ENCODE peak calls at places on chromosomes 5 and 9, in seven cellular contexts. B is COR-L47; X is stimulated activated CD4-positive, alpha-beta T cell treated with anti-CD3 and anti-CD28 coated beads, Interleukin-4, amount 100 ng/mL, for 24 hours; W is mesendoderm; Z is ELF-1; C is hypothalamus; A is cardiac fibroblast. L is an unnamed sample.

GRCh38 chr9:38026021-38026809 is 42.8 kb downstream of the SHB start:
- DNase-seq in B (peak; percentile 17), X (no peak), W (peak; percentile 76), Z (peak; percentile 71), C (no peak), A (peak; percentile 90), L (peak; percentile 98)

GRCh38 chr9:137220317-137221094 is 1.5 kb downstream of the RNF208 start:
- DNase-seq in B (no peak), X (no peak), W (no peak), Z (no peak), C (no peak), A (no peak), L (no peak)

GRCh38 chr5:78504726-78505431 is 143.7 kb downstream of the LHFPL2 start:
- DNase-seq in B (peak; percentile 56), X (no peak), W (peak; percentile 61), Z (peak; percentile 94), C (peak; percentile 85), A (peak; percentile 100), L (peak; percentile 99)

GRCh38 chr5:170293273-170293672 is 4.3 kb downstream of the LCP2 start:
- DNase-seq in B (no peak), X (peak; percentile 39), W (no peak), Z (peak; percentile 33), C (no peak), A (no peak), L (no peak)

GRCh38 chr9:135282001-135282731 is 194.7 kb downstream of the OLFM1 start:
- DNase-seq in B (peak; percentile 74), X (no peak), W (no peak), Z (no peak), C (peak; percentile 60), A (peak; percentile 34), L (no peak)

GRCh38 chr9:124030969-124031451 is 19.4 kb downstream of the LHX2 start:
- DNase-seq in B (no peak), X (no peak), W (no peak), Z (no peak), C (no peak), A (peak; percentile 43), L (peak; percentile 45)

GRCh38 chr5:1471997-1472963 is 27.0 kb upstream of the SLC6A3 start:
- DNase-seq in B (no peak), X (no peak), W (no peak), Z (no peak), C (no peak), A (no peak), L (no peak)

GRCh38 chr9:8070779-8071444 is 271.3 kb upstream of the DMAC1 start:
- DNase-seq in B (no peak), X (no peak), W (peak; percentile 28), Z (no peak), C (peak; percentile 6), A (no peak), L (no peak)

GRCh38 chr5:19855031-19855430 is 133.0 kb downstream of the CDH18 start:
- DNase-seq in B (no peak), X (no peak), W (no peak), Z (no peak), C (no peak), A (no peak), L (peak; percentile 2)

GRCh38 chr5:38821679-38822078 is 24.1 kb upstream of the OSMR start:
- DNase-seq in B (no peak), X (no peak), W (no peak), Z (no peak), C (no peak), A (no peak), L (no peak)

L was measured in myocyte.